ENCODE peak calls at places on chromosomes 16 and 17, in seven cellular contexts. E, K, J, A, T, U and D are unnamed samples.

GRCh38 chr17:8606415-8606814 is 24.1 kb downstream of the MYH10 start:
- DNase-seq in E (no peak), K (no peak), J (no peak), A (peak), T (no peak), U (no peak), D (no peak)

GRCh38 chr17:31457391-31458234 is 66.1 kb downstream of the RAB11FIP4 start:
- DNase-seq in E (no peak), K (no peak), J (no peak), A (no peak), T (no peak), U (no peak), D (no peak)

GRCh38 chr17:2170023-2170422 is 115.1 kb downstream of the HIC1 start:
- DNase-seq in E (peak), K (no peak), J (peak), A (no peak), T (no peak), U (peak), D (no peak)

GRCh38 chr16:29290631-29291247 is 115.8 kb downstream of the NPIPB11 start:
- DNase-seq in E (peak), K (peak), J (peak), A (peak), T (peak), U (peak), D (peak)

GRCh38 chr17:82970067-82970466 is 109.3 kb upstream of the METRNL start:
- DNase-seq in E (peak), K (no peak), J (no peak), A (no peak), T (no peak), U (no peak), D (no peak)

GRCh38 chr16:73232555-73233422 is 184.9 kb upstream of the ZFHX3 start:
- DNase-seq in E (no peak), K (no peak), J (no peak), A (peak), T (no peak), U (peak), D (no peak)

GRCh38 chr16:46911038-46911437 is 26.9 kb downstream of the GPT2 start:
- DNase-seq in E (peak), K (no peak), J (no peak), A (no peak), T (no peak), U (no peak), D (no peak)

GRCh38 chr16:68503334-68503733 is 35.8 kb upstream of the ZFP90 start:
- DNase-seq in E (no peak), K (no peak), J (no peak), A (peak), T (no peak), U (peak), D (no peak)

GRCh38 chr16:50565428-50565827 is 17.2 kb downstream of the NKD1 start:
- DNase-seq in E (no peak), K (no peak), J (no peak), A (no peak), T (no peak), U (no peak), D (no peak)

GRCh38 chr17:47966079-47966519 is 4.8 kb upstream of the CDK5RAP3 start:
- DNase-seq in E (no peak), K (no peak), J (no peak), A (no peak), T (no peak), U (no peak), D (no peak)

GRCh38 chr17:76720211-76720610 is 6.2 kb downstream of the JMJD6 start:
- DNase-seq in E (no peak), K (no peak), J (no peak), A (no peak), T (no peak), U (no peak), D (no peak)

GRCh38 chr16:71432906-71433305 is 8.9 kb downstream of the TLE7 start:
- DNase-seq in E (no peak), K (no peak), J (no peak), A (no peak), T (no peak), U (no peak), D (no peak)

GRCh38 chr17:2851615-2852014 is 55.4 kb downstream of the RAP1GAP2 start:
- DNase-seq in E (no peak), K (no peak), J (no peak), A (no peak), T (no peak), U (no peak), D (no peak)

GRCh38 chr17:37368577-37368976 is 7.2 kb upstream of the C17orf78 start:
- DNase-seq in E (no peak), K (no peak), J (no peak), A (peak), T (no peak), U (peak), D (no peak)

GRCh38 chr16:31331141-31331764 is 23.7 kb upstream of the ITGAX start:
- DNase-seq in E (no peak), K (peak), J (peak), A (no peak), T (no peak), U (no peak), D (no peak)

GRCh38 chr16:46859719-46860152 is 24.4 kb upstream of the GPT2 start:
- DNase-seq in E (no peak), K (no peak), J (peak), A (peak), T (no peak), U (peak), D (no peak)

GRCh38 chr17:54814371-54814770 is 86.3 kb upstream of the TOM1L1 start:
- DNase-seq in E (no peak), K (no peak), J (no peak), A (no peak), T (no peak), U (no peak), D (no peak)

GRCh38 chr17:16438557-16439302 is 23.4 kb downstream of the TRPV2 start:
- DNase-seq in E (peak), K (peak), J (peak), A (peak), T (peak), U (peak), D (peak)

GRCh38 chr16:57061084-57061905 is 31.1 kb upstream of the CPNE2 start:
- DNase-seq in E (no peak), K (no peak), J (no peak), A (peak), T (no peak), U (peak), D (no peak)

GRCh38 chr17:71436479-71436878 is 684.3 kb upstream of the SOX9 start:
- DNase-seq in E (no peak), K (no peak), J (no peak), A (no peak), T (no peak), U (no peak), D (no peak)

GRCh38 chr17:82608816-82609215 is 39.4 kb downstream of the WDR45B start:
- DNase-seq in E (no peak), K (no peak), J (no peak), A (no peak), T (no peak), U (no peak), D (no peak)

GRCh38 chr17:29848737-29849136 is 81.3 kb downstream of the SSH2 start:
- DNase-seq in E (no peak), K (no peak), J (no peak), A (no peak), T (no peak), U (peak), D (no peak)

GRCh38 chr16:56195151-56195550 is 3.9 kb downstream of the GNAO1 start:
- DNase-seq in E (no peak), K (no peak), J (no peak), A (no peak), T (no peak), U (no peak), D (no peak)

GRCh38 chr17:79946352-79947231 is 89.1 kb downstream of the TBC1D16 start:
- DNase-seq in E (no peak), K (no peak), J (no peak), A (no peak), T (no peak), U (no peak), D (no peak)

GRCh38 chr16:87847785-87848675 is 21.3 kb downstream of the SLC7A5 start:
- DNase-seq in E (no peak), K (no peak), J (no peak), A (no peak), T (no peak), U (no peak), D (no peak)

GRCh38 chr17:4968916-4969550 is 1.4 kb upstream of the SPAG7 start:
- DNase-seq in E (no peak), K (no peak), J (peak), A (peak), T (no peak), U (peak), D (no peak)

GRCh38 chr17:48961516-48962233 is 6.7 kb downstream of the GIP start:
- DNase-seq in E (no peak), K (no peak), J (no peak), A (peak), T (no peak), U (peak), D (no peak)

GRCh38 chr17:15468142-15468541 is 721 bp upstream of the CDRT4 start:
- DNase-seq in E (no peak), K (no peak), J (no peak), A (no peak), T (no peak), U (no peak), D (no peak)

GRCh38 chr17:32276217-32276616 is 10.6 kb downstream of the RHBDL3 start:
- DNase-seq in E (peak), K (no peak), J (no peak), A (no peak), T (no peak), U (no peak), D (no peak)

GRCh38 chr16:53605979-53606378 is 97.7 kb downstream of the RPGRIP1L start:
- DNase-seq in E (no peak), K (no peak), J (no peak), A (no peak), T (no peak), U (no peak), D (no peak)

GRCh38 chr17:40448639-40449261 is 5.5 kb downstream of the IGFBP4 start:
- DNase-seq in E (no peak), K (no peak), J (no peak), A (no peak), T (no peak), U (no peak), D (no peak)

GRCh38 chr16:49464877-49465504 is 91.4 kb downstream of the C16orf78 start:
- DNase-seq in E (no peak), K (no peak), J (peak), A (no peak), T (no peak), U (no peak), D (no peak)

GRCh38 chr16:54327609-54328008 is 41.0 kb upstream of the IRX3 start:
- DNase-seq in E (no peak), K (no peak), J (no peak), A (no peak), T (no peak), U (no peak), D (no peak)